ENCODE peak calls at places on chromosomes 4 and X, in four cellular contexts. M is A549, V is right lobe of liver, B is H1. C is an unnamed sample.

GRCh38 chr4:89509708-89510269 is 202.2 kb upstream of the GPRIN3 start:
- DNase-seq in M (no peak), V (no peak), B (no peak), C (no peak)

GRCh38 chr4:113256946-113257345 is 207.5 kb downstream of the ANK2 start:
- DNase-seq in M (no peak), V (no peak), B (no peak), C (no peak)

GRCh38 chr4:33914386-33914785 is 2329.9 kb downstream of the ARAP2 start:
- DNase-seq in M (no peak), V (no peak), B (no peak), C (no peak)

GRCh38 chr4:175035907-175036306 is 117.7 kb downstream of the ADAM29 start:
- DNase-seq in M (no peak), V (no peak), B (no peak), C (no peak)

GRCh38 chr4:151753056-151753455 is 7.8 kb downstream of the GATB start:
- DNase-seq in M (no peak), V (no peak), B (no peak), C (no peak)

GRCh38 chr4:76311896-76312331 is 5.4 kb downstream of the STBD1 start:
- DNase-seq in M (no peak), V (peak), B (no peak), C (no peak)

GRCh38 chr4:98573791-98574190 is 84.6 kb downstream of the TSPAN5 start:
- DNase-seq in M (no peak), V (no peak), B (no peak), C (no peak)

GRCh38 chrX:133670394-133670793 is 255.1 kb upstream of the GPC4 start:
- DNase-seq in M (peak), V (no peak), B (no peak), C (no peak)

GRCh38 chrX:39592776-39593175 is 505.0 kb downstream of the BCOR start:
- DNase-seq in M (no peak), V (no peak), B (no peak), C (no peak)

GRCh38 chr4:53103489-53103888 is 241.4 kb downstream of the RASL11B start:
- DNase-seq in M (no peak), V (no peak), B (no peak), C (no peak)

GRCh38 chr4:186097386-186097785 is 7.1 kb upstream of the FAM149A start:
- DNase-seq in M (no peak), V (no peak), B (no peak), C (no peak)

GRCh38 chr4:107734120-107734519 is 14.1 kb upstream of the PAPSS1 start:
- DNase-seq in M (no peak), V (no peak), B (peak), C (no peak)

GRCh38 chrX:152844256-152844655 is 13.4 kb downstream of the NSDHL start:
- DNase-seq in M (no peak), V (no peak), B (no peak), C (no peak)

GRCh38 chrX:68504237-68504636 is 5.4 kb downstream of the YIPF6 start:
- DNase-seq in M (peak), V (no peak), B (no peak), C (no peak)

GRCh38 chr4:37423310-37423709 is 178.8 kb downstream of the NWD2 start:
- DNase-seq in M (no peak), V (peak), B (no peak), C (no peak)

GRCh38 chrX:104428231-104428630 is 137.8 kb upstream of the IL1RAPL2 start:
- DNase-seq in M (no peak), V (no peak), B (no peak), C (no peak)

GRCh38 chr4:173878701-173879100 is 348.7 kb upstream of the HAND2 start:
- DNase-seq in M (no peak), V (no peak), B (no peak), C (no peak)

GRCh38 chrX:132030264-132030663 is 7.2 kb downstream of the STK26 start:
- DNase-seq in M (no peak), V (no peak), B (no peak), C (no peak)

GRCh38 chr4:181650033-181650825 is 593.0 kb upstream of the TENM3 start:
- DNase-seq in M (no peak), V (no peak), B (no peak), C (no peak)

GRCh38 chr4:142452132-142452855 is 393.8 kb downstream of the INPP4B start:
- DNase-seq in M (no peak), V (no peak), B (no peak), C (no peak)

GRCh38 chr4:67288964-67289363 is 256.3 kb downstream of the CENPC start:
- DNase-seq in M (no peak), V (no peak), B (peak), C (no peak)

GRCh38 chr4:83905952-83906351 is 370.0 kb downstream of the GPAT3 start:
- DNase-seq in M (no peak), V (no peak), B (peak), C (no peak)

GRCh38 chr4:6001965-6002833 is 16.0 kb downstream of the C4orf50 start:
- DNase-seq in M (no peak), V (no peak), B (no peak), C (no peak)

GRCh38 chr4:168648929-168649328 is 152.1 kb downstream of the PALLD start:
- DNase-seq in M (no peak), V (no peak), B (no peak), C (no peak)

GRCh38 chr4:156972370-156972980 is 876 bp upstream of the PDGFC start:
- DNase-seq in M (no peak), V (no peak), B (no peak), C (no peak)
- TF ChIP-seq POLR2A in M (no peak), V (no peak), B (no peak), C (no peak)

DNA sequence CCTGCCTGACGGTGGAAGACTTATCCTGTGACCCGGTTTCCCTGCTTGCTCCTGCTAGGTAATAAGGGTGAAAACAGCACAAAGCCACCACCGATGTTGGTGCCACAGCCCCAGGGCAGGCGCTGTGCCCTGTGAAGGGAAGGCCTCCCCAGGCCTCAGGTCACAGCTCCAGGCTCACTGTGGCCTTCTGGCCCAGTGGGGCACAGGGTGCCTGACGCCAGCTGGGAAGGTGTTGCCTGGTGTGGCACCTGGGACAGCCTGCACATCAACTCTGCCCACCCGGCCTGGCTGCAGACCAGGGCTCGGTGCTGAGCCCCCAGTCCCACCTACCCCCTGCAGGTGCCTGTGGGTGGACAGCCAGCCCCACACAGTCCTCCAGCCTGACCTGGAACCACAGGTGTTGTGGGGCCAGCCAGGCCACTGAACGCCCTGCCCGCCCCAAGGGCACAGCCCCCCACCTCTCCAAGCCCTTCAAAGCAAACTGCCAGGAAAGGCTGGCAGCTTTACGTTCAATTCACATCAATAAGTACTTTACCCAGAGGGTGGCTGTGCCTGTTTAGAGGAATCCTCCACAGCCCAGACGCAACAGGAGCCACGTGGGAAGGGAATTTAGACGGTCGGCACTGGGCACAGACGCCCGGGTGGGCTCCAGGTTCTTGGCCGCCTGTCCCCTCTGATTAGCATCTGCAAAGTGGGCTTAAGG is 54.3 kb downstream of the ZFYVE28 start:
- DNase-seq in M (no peak), V (peak), B (no peak), C (no peak)
- H3K4me3 ChIP-seq in M (no peak), V (peak), B (no peak), C (peak)

GRCh38 chrX:107716816-107717700 is 58.5 kb downstream of the TSC22D3 start:
- DNase-seq in M (peak), V (peak), B (peak), C (peak)
- TF ChIP-seq POLR2A in M (peak), V (peak), B (peak), C (peak)

GRCh38 chrX:101079223-101079622 is 544 bp downstream of the TMEM35A start:
- DNase-seq in M (no peak), V (no peak), B (peak), C (no peak)

GRCh38 chrX:101081257-101081656 is 2.6 kb downstream of the TMEM35A start:
- DNase-seq in M (no peak), V (no peak), B (no peak), C (no peak)

GRCh38 chrX:101080326-101080725 is 1.6 kb downstream of the TMEM35A start:
- DNase-seq in M (no peak), V (no peak), B (no peak), C (no peak)

GRCh38 chrX:101078716-101079115 is at the start of gene TMEM35A:
- DNase-seq in M (no peak), V (no peak), B (peak), C (no peak)

DNA sequence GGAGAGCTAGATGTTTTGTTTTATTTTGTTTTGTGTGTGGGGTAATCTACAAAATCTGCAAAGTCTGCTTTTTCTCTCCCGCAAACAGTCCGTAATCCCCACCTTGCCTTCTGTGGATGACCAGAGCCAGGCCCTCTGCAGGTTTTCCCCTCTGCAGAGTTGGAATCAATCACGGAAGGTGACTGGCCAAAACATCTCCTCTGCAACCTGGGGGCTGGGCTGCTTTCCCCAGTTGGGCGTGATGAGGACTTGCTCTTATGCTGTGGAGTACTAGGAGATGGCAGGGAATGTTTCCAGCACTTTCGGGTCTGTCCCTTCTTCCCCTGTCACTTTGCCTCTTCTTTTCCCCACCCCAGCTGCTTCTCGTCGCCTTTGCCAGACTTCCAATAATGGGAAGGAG is 1.1 kb downstream of the TMEM35A start:
- DNase-seq in M (no peak), V (no peak), B (no peak), C (no peak)
- H3K4me3 ChIP-seq in M (no peak), V (no peak), B (peak), C (no peak)

C was measured in tibial nerve.